ENCODE peak calls at places on chromosome 9, in eight cellular contexts. U is stimulated activated CD4-positive, alpha-beta T cell treated with anti-CD3 and anti-CD28 coated beads, Interleukin-15, amount 100 ng/mL, for 1 hour; D is CD8-positive, alpha-beta T cell; X is NK-92 treated with Interleukin-12 subunit alpha and Interleukin-12 subunit beta, amount 100 ng/mL, for 24 hours; A is iris pigment epithelial cell; M is GM13977; W is epithelial cell of prostate; O is KBM-7. I is an unnamed sample.

GRCh38 chr9:112175796-112176315 is 759 bp upstream of the SUSD1 start:
- DNase-seq in U (no peak), D (no peak), X (no peak), A (no peak), M (no peak), W (no peak), O (no peak), I (no peak)

GRCh38 chr9:134163374-134164196 is 779 bp downstream of the RNU6ATAC start:
- DNase-seq in U (peak; percentile 54), D (peak; percentile 56), X (no peak), A (peak; percentile 53), M (peak; percentile 69), W (no peak), O (no peak), I (no peak)

GRCh38 chr9:27701664-27702063 is 128.4 kb upstream of the C9orf72 start:
- DNase-seq in U (no peak), D (no peak), X (no peak), A (peak; percentile 95), M (no peak), W (no peak), O (peak; percentile 27), I (no peak)

GRCh38 chr9:129121483-129121882 is 10.3 kb downstream of the PTPA start:
- DNase-seq in U (no peak), D (no peak), X (no peak), A (no peak), M (no peak), W (no peak), O (no peak), I (no peak)

GRCh38 chr9:97900738-97901565 is 21.3 kb downstream of the TRMO start:
- DNase-seq in U (no peak), D (no peak), X (no peak), A (peak; percentile 51), M (peak; percentile 53), W (no peak), O (peak; percentile 48), I (peak; percentile 50)

GRCh38 chr9:14967450-14968321 is 57.5 kb upstream of the FREM1 start:
- DNase-seq in U (no peak), D (no peak), X (no peak), A (no peak), M (no peak), W (no peak), O (no peak), I (no peak)

GRCh38 chr9:83483223-83483622 is 55.0 kb downstream of the FRMD3 start:
- DNase-seq in U (no peak), D (no peak), X (no peak), A (no peak), M (no peak), W (no peak), O (no peak), I (no peak)

GRCh38 chr9:107299437-107299836 is 16.4 kb downstream of the RAD23B start:
- DNase-seq in U (no peak), D (no peak), X (no peak), A (no peak), M (no peak), W (no peak), O (no peak), I (no peak)

GRCh38 chr9:120870206-120870605 is 6.8 kb downstream of the PHF19 start:
- DNase-seq in U (no peak), D (no peak), X (no peak), A (no peak), M (no peak), W (no peak), O (no peak), I (no peak)

GRCh38 chr9:137721479-137721878 is 102.7 kb downstream of the EHMT1 start:
- DNase-seq in U (no peak), D (no peak), X (no peak), A (no peak), M (no peak), W (no peak), O (no peak), I (no peak)